ENCODE peak calls at places on chromosome 22, in nine cellular contexts. One of them, this sample, is unnamed.

GRCh38 chr22:50621491-50621880 is 6.5 kb downstream of the ARSA start:
- DNase-seq in A549: no peak
- DNase-seq in left ventricle myocardium inferior: no peak
- DNase-seq in mesothelial cell of epicardium: no peak
- DNase-seq in hepatocyte: no peak
- DNase-seq in brain microvascular endothelial cell: no peak
- DNase-seq in cardiac fibroblast: no peak
- DNase-seq in D721Med: no peak
- DNase-seq in endodermal cell: no peak
- DNase-seq in this sample: peak

GRCh38 chr22:20413217-20414058 is 19.5 kb downstream of the ZNF74 start:
- DNase-seq in A549: no peak
- DNase-seq in left ventricle myocardium inferior: no peak
- DNase-seq in mesothelial cell of epicardium: no peak
- DNase-seq in hepatocyte: no peak
- DNase-seq in brain microvascular endothelial cell: no peak
- DNase-seq in cardiac fibroblast: no peak
- DNase-seq in D721Med: no peak
- DNase-seq in endodermal cell: no peak
- DNase-seq in this sample: no peak

GRCh38 chr22:37701121-37701786 is 4.4 kb downstream of the TRIOBP start:
- DNase-seq in A549: no peak
- DNase-seq in left ventricle myocardium inferior: no peak
- DNase-seq in mesothelial cell of epicardium: no peak
- DNase-seq in hepatocyte: no peak
- DNase-seq in brain microvascular endothelial cell: no peak
- DNase-seq in cardiac fibroblast: peak
- DNase-seq in D721Med: no peak
- DNase-seq in endodermal cell: no peak
- DNase-seq in this sample: no peak

GRCh38 chr22:40922484-40923303 is 28.5 kb upstream of the RBX1 start:
- DNase-seq in A549: peak
- DNase-seq in left ventricle myocardium inferior: no peak
- DNase-seq in mesothelial cell of epicardium: no peak
- DNase-seq in hepatocyte: peak
- DNase-seq in brain microvascular endothelial cell: peak
- DNase-seq in cardiac fibroblast: peak
- DNase-seq in D721Med: no peak
- DNase-seq in endodermal cell: no peak
- DNase-seq in this sample: no peak

GRCh38 chr22:27754247-27754887 is 47.2 kb downstream of the MN1 start:
- DNase-seq in A549: no peak
- DNase-seq in left ventricle myocardium inferior: no peak
- DNase-seq in mesothelial cell of epicardium: peak
- DNase-seq in hepatocyte: no peak
- DNase-seq in brain microvascular endothelial cell: no peak
- DNase-seq in cardiac fibroblast: no peak
- DNase-seq in D721Med: no peak
- DNase-seq in endodermal cell: no peak
- DNase-seq in this sample: no peak

GRCh38 chr22:27993201-27993635 is 74.2 kb upstream of the PITPNB start:
- DNase-seq in A549: no peak
- DNase-seq in left ventricle myocardium inferior: no peak
- DNase-seq in mesothelial cell of epicardium: no peak
- DNase-seq in hepatocyte: no peak
- DNase-seq in brain microvascular endothelial cell: no peak
- DNase-seq in cardiac fibroblast: no peak
- DNase-seq in D721Med: no peak
- DNase-seq in endodermal cell: peak
- DNase-seq in this sample: peak

GRCh38 chr22:28986366-28986765 is 75.3 kb downstream of the C22orf31 start:
- DNase-seq in A549: no peak
- DNase-seq in left ventricle myocardium inferior: no peak
- DNase-seq in mesothelial cell of epicardium: no peak
- DNase-seq in hepatocyte: peak
- DNase-seq in brain microvascular endothelial cell: peak
- DNase-seq in cardiac fibroblast: no peak
- DNase-seq in D721Med: no peak
- DNase-seq in endodermal cell: no peak
- DNase-seq in this sample: no peak

GRCh38 chr22:30471616-30472318 is at the start of gene SEC14L3:
- DNase-seq in A549: no peak
- DNase-seq in left ventricle myocardium inferior: no peak
- DNase-seq in mesothelial cell of epicardium: no peak
- DNase-seq in hepatocyte: no peak
- DNase-seq in brain microvascular endothelial cell: no peak
- DNase-seq in cardiac fibroblast: no peak
- DNase-seq in D721Med: no peak
- DNase-seq in endodermal cell: no peak
- DNase-seq in this sample: no peak

GRCh38 chr22:32951807-32952153 is 106.4 kb downstream of the SYN3 start:
- DNase-seq in A549: no peak
- DNase-seq in left ventricle myocardium inferior: peak
- DNase-seq in mesothelial cell of epicardium: no peak
- DNase-seq in hepatocyte: no peak
- DNase-seq in brain microvascular endothelial cell: no peak
- DNase-seq in cardiac fibroblast: no peak
- DNase-seq in D721Med: no peak
- DNase-seq in endodermal cell: no peak
- DNase-seq in this sample: no peak

GRCh38 chr22:37985050-37985585 is 763 bp upstream of the SOX10 start:
- DNase-seq in A549: no peak
- DNase-seq in left ventricle myocardium inferior: no peak
- DNase-seq in mesothelial cell of epicardium: no peak
- DNase-seq in hepatocyte: no peak
- DNase-seq in brain microvascular endothelial cell: no peak
- DNase-seq in cardiac fibroblast: no peak
- DNase-seq in D721Med: no peak
- DNase-seq in endodermal cell: peak
- DNase-seq in this sample: no peak

GRCh38 chr22:24601217-24602104 is 1.5 kb upstream of the GGT1 start:
- DNase-seq in A549: peak
- DNase-seq in left ventricle myocardium inferior: peak
- DNase-seq in mesothelial cell of epicardium: no peak
- DNase-seq in hepatocyte: no peak
- DNase-seq in brain microvascular endothelial cell: no peak
- DNase-seq in cardiac fibroblast: no peak
- DNase-seq in D721Med: no peak
- DNase-seq in endodermal cell: peak
- DNase-seq in this sample: no peak

GRCh38 chr22:17807571-17808410 is 33.5 kb upstream of the BID start:
- DNase-seq in A549: no peak
- DNase-seq in left ventricle myocardium inferior: peak
- DNase-seq in mesothelial cell of epicardium: no peak
- DNase-seq in hepatocyte: no peak
- DNase-seq in brain microvascular endothelial cell: no peak
- DNase-seq in cardiac fibroblast: no peak
- DNase-seq in D721Med: no peak
- DNase-seq in endodermal cell: peak
- DNase-seq in this sample: no peak

GRCh38 chr22:23790819-23791736 is 4.3 kb downstream of the SMARCB1 start:
- DNase-seq in A549: no peak
- DNase-seq in left ventricle myocardium inferior: peak
- DNase-seq in mesothelial cell of epicardium: peak
- DNase-seq in hepatocyte: peak
- DNase-seq in brain microvascular endothelial cell: no peak
- DNase-seq in cardiac fibroblast: no peak
- DNase-seq in D721Med: no peak
- DNase-seq in endodermal cell: no peak
- DNase-seq in this sample: no peak

GRCh38 chr22:39534591-39535301 is 2.2 kb upstream of the RPS19BP1 start:
- DNase-seq in A549: peak
- DNase-seq in left ventricle myocardium inferior: peak
- DNase-seq in mesothelial cell of epicardium: peak
- DNase-seq in hepatocyte: peak
- DNase-seq in brain microvascular endothelial cell: peak
- DNase-seq in cardiac fibroblast: peak
- DNase-seq in D721Med: no peak
- DNase-seq in endodermal cell: peak
- DNase-seq in this sample: peak

GRCh38 chr22:19933328-19934241 is 8.0 kb upstream of the COMT start:
- DNase-seq in A549: no peak
- DNase-seq in left ventricle myocardium inferior: no peak
- DNase-seq in mesothelial cell of epicardium: no peak
- DNase-seq in hepatocyte: no peak
- DNase-seq in brain microvascular endothelial cell: no peak
- DNase-seq in cardiac fibroblast: no peak
- DNase-seq in D721Med: no peak
- DNase-seq in endodermal cell: no peak
- DNase-seq in this sample: no peak

GRCh38 chr22:29081499-29082236 is 8.8 kb downstream of the KREMEN1 start:
- DNase-seq in A549: no peak
- DNase-seq in left ventricle myocardium inferior: no peak
- DNase-seq in mesothelial cell of epicardium: no peak
- DNase-seq in hepatocyte: no peak
- DNase-seq in brain microvascular endothelial cell: no peak
- DNase-seq in cardiac fibroblast: no peak
- DNase-seq in D721Med: no peak
- DNase-seq in endodermal cell: no peak
- DNase-seq in this sample: no peak

DNA sequence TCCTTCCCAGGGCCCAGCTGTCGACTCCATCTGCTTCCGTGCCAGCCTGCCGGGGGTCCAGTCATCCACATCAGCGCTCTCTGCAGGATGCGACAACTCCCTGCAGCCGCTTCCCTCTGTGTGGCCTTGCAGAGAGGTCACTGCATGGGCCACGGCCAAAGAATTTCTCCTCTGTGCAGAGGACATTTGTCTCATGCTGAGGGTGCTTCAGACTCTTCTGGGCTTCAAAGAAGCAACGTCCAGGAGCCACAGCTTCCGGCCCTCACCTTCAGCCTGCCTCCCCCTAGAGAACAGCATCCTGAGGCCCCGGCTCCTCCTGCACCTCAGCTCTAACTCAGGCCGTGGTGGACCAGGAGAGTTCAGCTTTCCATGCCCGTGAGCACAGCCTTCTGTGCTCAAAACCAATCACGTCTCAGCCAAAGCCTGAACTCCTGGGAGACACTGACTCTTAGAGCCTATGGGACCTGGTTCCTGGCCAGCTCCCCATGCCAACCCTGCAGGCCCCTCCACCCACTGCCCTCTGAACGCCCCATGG is 258.9 kb downstream of the BRD1 start:
- DNase-seq in A549: no peak
- DNase-seq in left ventricle myocardium inferior: no peak
- DNase-seq in mesothelial cell of epicardium: no peak
- DNase-seq in hepatocyte: no peak
- DNase-seq in brain microvascular endothelial cell: no peak
- DNase-seq in cardiac fibroblast: no peak
- DNase-seq in D721Med: no peak
- DNase-seq in endodermal cell: peak
- DNase-seq in this sample: peak
- TF ChIP-seq CTCF in A549: no peak
- TF ChIP-seq CTCF in left ventricle myocardium inferior: no peak
- TF ChIP-seq CTCF in mesothelial cell of epicardium: no peak
- TF ChIP-seq CTCF in hepatocyte: no peak
- TF ChIP-seq CTCF in brain microvascular endothelial cell: no peak
- TF ChIP-seq CTCF in cardiac fibroblast: no peak
- TF ChIP-seq CTCF in D721Med: no peak
- TF ChIP-seq CTCF in endodermal cell: peak
- TF ChIP-seq CTCF in this sample: no peak

GRCh38 chr22:43825651-43826050 is 13.5 kb upstream of the EFCAB6 start:
- DNase-seq in A549: no peak
- DNase-seq in left ventricle myocardium inferior: no peak
- DNase-seq in mesothelial cell of epicardium: no peak
- DNase-seq in hepatocyte: no peak
- DNase-seq in brain microvascular endothelial cell: no peak
- DNase-seq in cardiac fibroblast: no peak
- DNase-seq in D721Med: no peak
- DNase-seq in endodermal cell: no peak
- DNase-seq in this sample: no peak
- TF ChIP-seq CTCF in A549: no peak
- TF ChIP-seq CTCF in left ventricle myocardium inferior: no peak
- TF ChIP-seq CTCF in mesothelial cell of epicardium: no peak
- TF ChIP-seq CTCF in hepatocyte: no peak
- TF ChIP-seq CTCF in brain microvascular endothelial cell: no peak
- TF ChIP-seq CTCF in cardiac fibroblast: no peak
- TF ChIP-seq CTCF in D721Med: no peak
- TF ChIP-seq CTCF in endodermal cell: no peak
- TF ChIP-seq CTCF in this sample: no peak

DNA sequence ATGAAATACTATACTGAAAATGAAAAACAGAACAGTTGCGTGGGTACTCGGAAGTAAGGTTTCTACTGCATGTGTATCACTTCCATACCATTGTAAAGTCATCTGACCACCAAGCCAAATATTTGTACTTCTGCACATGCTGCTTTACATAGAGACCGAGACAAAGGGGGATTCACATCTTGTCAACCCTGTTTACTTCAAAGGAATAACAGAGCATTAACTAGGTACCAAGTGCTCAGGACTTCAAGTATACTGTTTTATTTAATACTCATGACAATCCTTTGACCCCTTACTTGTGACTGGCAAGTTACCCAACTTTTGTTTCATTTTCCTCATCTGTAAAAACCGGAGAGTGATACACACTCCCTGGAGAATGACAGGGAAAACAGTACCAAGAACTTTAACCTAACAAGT is 9.9 kb downstream of the MAPK1 start:
- DNase-seq in A549: no peak
- DNase-seq in left ventricle myocardium inferior: no peak
- DNase-seq in mesothelial cell of epicardium: no peak
- DNase-seq in hepatocyte: no peak
- DNase-seq in brain microvascular endothelial cell: no peak
- DNase-seq in cardiac fibroblast: peak
- DNase-seq in D721Med: no peak
- DNase-seq in endodermal cell: no peak
- DNase-seq in this sample: no peak
- TF ChIP-seq CTCF in A549: no peak
- TF ChIP-seq CTCF in left ventricle myocardium inferior: no peak
- TF ChIP-seq CTCF in mesothelial cell of epicardium: no peak
- TF ChIP-seq CTCF in hepatocyte: no peak
- TF ChIP-seq CTCF in brain microvascular endothelial cell: no peak
- TF ChIP-seq CTCF in cardiac fibroblast: no peak
- TF ChIP-seq CTCF in D721Med: no peak
- TF ChIP-seq CTCF in endodermal cell: no peak
- TF ChIP-seq CTCF in this sample: no peak

GRCh38 chr22:36340621-36341020 is 47.1 kb downstream of the MYH9 start:
- DNase-seq in A549: no peak
- DNase-seq in left ventricle myocardium inferior: no peak
- DNase-seq in mesothelial cell of epicardium: no peak
- DNase-seq in hepatocyte: no peak
- DNase-seq in brain microvascular endothelial cell: no peak
- DNase-seq in cardiac fibroblast: peak
- DNase-seq in D721Med: no peak
- DNase-seq in endodermal cell: no peak
- DNase-seq in this sample: no peak
- TF ChIP-seq CTCF in A549: no peak
- TF ChIP-seq CTCF in left ventricle myocardium inferior: no peak
- TF ChIP-seq CTCF in mesothelial cell of epicardium: no peak
- TF ChIP-seq CTCF in hepatocyte: peak
- TF ChIP-seq CTCF in brain microvascular endothelial cell: peak
- TF ChIP-seq CTCF in cardiac fibroblast: no peak
- TF ChIP-seq CTCF in D721Med: no peak
- TF ChIP-seq CTCF in endodermal cell: peak
- TF ChIP-seq CTCF in this sample: no peak

GRCh38 chr22:41966607-41967240 is 2.5 kb upstream of the SEPTIN3 start:
- DNase-seq in A549: peak
- DNase-seq in left ventricle myocardium inferior: no peak
- DNase-seq in mesothelial cell of epicardium: no peak
- DNase-seq in hepatocyte: peak
- DNase-seq in brain microvascular endothelial cell: peak
- DNase-seq in cardiac fibroblast: peak
- DNase-seq in D721Med: no peak
- DNase-seq in endodermal cell: peak
- DNase-seq in this sample: no peak
- TF ChIP-seq CTCF in A549: peak
- TF ChIP-seq CTCF in left ventricle myocardium inferior: peak
- TF ChIP-seq CTCF in mesothelial cell of epicardium: no peak
- TF ChIP-seq CTCF in hepatocyte: peak
- TF ChIP-seq CTCF in brain microvascular endothelial cell: peak
- TF ChIP-seq CTCF in cardiac fibroblast: peak
- TF ChIP-seq CTCF in D721Med: peak
- TF ChIP-seq CTCF in endodermal cell: peak
- TF ChIP-seq CTCF in this sample: no peak

This sample was measured in natural killer cell.